ENCODE peak calls at places on chromosome 1, in ten cellular contexts. One of them, this sample, is unnamed.

GRCh38 chr1:47751188-47751587 is 246.0 kb downstream of the TRABD2B start:
- DNase-seq in brain microvascular endothelial cell: no peak
- DNase-seq in sigmoid colon: no peak
- DNase-seq in heart left ventricle: no peak
- DNase-seq in HCT116: peak; percentile 21
- DNase-seq in WTC11: no peak
- DNase-seq in psoas muscle: no peak
- DNase-seq in activated CD8-positive, alpha-beta T cell treated with anti-CD3 and anti-CD28 coated beads for 36 hours: no peak
- DNase-seq in endodermal cell: peak; percentile 20
- DNase-seq in glutamatergic neuron: no peak
- DNase-seq in this sample: no peak

GRCh38 chr1:156754219-156754618 is 2.7 kb upstream of the HDGF start:
- DNase-seq in brain microvascular endothelial cell: no peak
- DNase-seq in sigmoid colon: no peak
- DNase-seq in heart left ventricle: no peak
- DNase-seq in HCT116: no peak
- DNase-seq in WTC11: no peak
- DNase-seq in psoas muscle: no peak
- DNase-seq in activated CD8-positive, alpha-beta T cell treated with anti-CD3 and anti-CD28 coated beads for 36 hours: no peak
- DNase-seq in endodermal cell: no peak
- DNase-seq in glutamatergic neuron: no peak
- DNase-seq in this sample: no peak

GRCh38 chr1:181080543-181080942 is 8.0 kb upstream of the IER5 start:
- DNase-seq in brain microvascular endothelial cell: no peak
- DNase-seq in sigmoid colon: no peak
- DNase-seq in heart left ventricle: no peak
- DNase-seq in HCT116: no peak
- DNase-seq in WTC11: no peak
- DNase-seq in psoas muscle: no peak
- DNase-seq in activated CD8-positive, alpha-beta T cell treated with anti-CD3 and anti-CD28 coated beads for 36 hours: no peak
- DNase-seq in endodermal cell: no peak
- DNase-seq in glutamatergic neuron: no peak
- DNase-seq in this sample: no peak

GRCh38 chr1:93620841-93621210 is 60.8 kb downstream of the BCAR3 start:
- DNase-seq in brain microvascular endothelial cell: no peak
- DNase-seq in sigmoid colon: no peak
- DNase-seq in heart left ventricle: no peak
- DNase-seq in HCT116: no peak
- DNase-seq in WTC11: peak; percentile 56
- DNase-seq in psoas muscle: no peak
- DNase-seq in activated CD8-positive, alpha-beta T cell treated with anti-CD3 and anti-CD28 coated beads for 36 hours: no peak
- DNase-seq in endodermal cell: peak; percentile 91
- DNase-seq in glutamatergic neuron: no peak
- DNase-seq in this sample: no peak

GRCh38 chr1:154483941-154484803 is 17.8 kb upstream of the TDRD10 start:
- DNase-seq in brain microvascular endothelial cell: peak; percentile 77
- DNase-seq in sigmoid colon: no peak
- DNase-seq in heart left ventricle: no peak
- DNase-seq in HCT116: no peak
- DNase-seq in WTC11: no peak
- DNase-seq in psoas muscle: no peak
- DNase-seq in activated CD8-positive, alpha-beta T cell treated with anti-CD3 and anti-CD28 coated beads for 36 hours: no peak
- DNase-seq in endodermal cell: no peak
- DNase-seq in glutamatergic neuron: no peak
- DNase-seq in this sample: no peak

GRCh38 chr1:85577421-85578320 is 2.9 kb upstream of the CCN1 start:
- DNase-seq in brain microvascular endothelial cell: peak; percentile 83
- DNase-seq in sigmoid colon: peak; percentile 77
- DNase-seq in heart left ventricle: peak; percentile 52
- DNase-seq in HCT116: no peak
- DNase-seq in WTC11: no peak
- DNase-seq in psoas muscle: peak; percentile 66
- DNase-seq in activated CD8-positive, alpha-beta T cell treated with anti-CD3 and anti-CD28 coated beads for 36 hours: peak; percentile 26
- DNase-seq in endodermal cell: peak; percentile 80
- DNase-seq in glutamatergic neuron: peak; percentile 36
- DNase-seq in this sample: no peak

GRCh38 chr1:205535096-205535495 is 30.6 kb downstream of the CDK18 start:
- DNase-seq in brain microvascular endothelial cell: no peak
- DNase-seq in sigmoid colon: no peak
- DNase-seq in heart left ventricle: peak; percentile 7
- DNase-seq in HCT116: no peak
- DNase-seq in WTC11: peak; percentile 2
- DNase-seq in psoas muscle: peak; percentile 26
- DNase-seq in activated CD8-positive, alpha-beta T cell treated with anti-CD3 and anti-CD28 coated beads for 36 hours: no peak
- DNase-seq in endodermal cell: peak; percentile 33
- DNase-seq in glutamatergic neuron: no peak
- DNase-seq in this sample: no peak

GRCh38 chr1:183027031-183027430 is 3.8 kb downstream of the LAMC1 start:
- DNase-seq in brain microvascular endothelial cell: no peak
- DNase-seq in sigmoid colon: no peak
- DNase-seq in heart left ventricle: no peak
- DNase-seq in HCT116: no peak
- DNase-seq in WTC11: no peak
- DNase-seq in psoas muscle: no peak
- DNase-seq in activated CD8-positive, alpha-beta T cell treated with anti-CD3 and anti-CD28 coated beads for 36 hours: no peak
- DNase-seq in endodermal cell: no peak
- DNase-seq in glutamatergic neuron: no peak
- DNase-seq in this sample: no peak

GRCh38 chr1:115280073-115280472 is 58.0 kb downstream of the NGF start:
- DNase-seq in brain microvascular endothelial cell: no peak
- DNase-seq in sigmoid colon: no peak
- DNase-seq in heart left ventricle: no peak
- DNase-seq in HCT116: no peak
- DNase-seq in WTC11: no peak
- DNase-seq in psoas muscle: no peak
- DNase-seq in activated CD8-positive, alpha-beta T cell treated with anti-CD3 and anti-CD28 coated beads for 36 hours: peak; percentile 6
- DNase-seq in endodermal cell: no peak
- DNase-seq in glutamatergic neuron: no peak
- DNase-seq in this sample: no peak

GRCh38 chr1:115277276-115277675 is 60.8 kb downstream of the NGF start:
- DNase-seq in brain microvascular endothelial cell: no peak
- DNase-seq in sigmoid colon: no peak
- DNase-seq in heart left ventricle: no peak
- DNase-seq in HCT116: peak; percentile 3
- DNase-seq in WTC11: no peak
- DNase-seq in psoas muscle: no peak
- DNase-seq in activated CD8-positive, alpha-beta T cell treated with anti-CD3 and anti-CD28 coated beads for 36 hours: no peak
- DNase-seq in endodermal cell: no peak
- DNase-seq in glutamatergic neuron: no peak
- DNase-seq in this sample: no peak

GRCh38 chr1:115274467-115274866 is 63.6 kb downstream of the NGF start:
- DNase-seq in brain microvascular endothelial cell: no peak
- DNase-seq in sigmoid colon: no peak
- DNase-seq in heart left ventricle: no peak
- DNase-seq in HCT116: no peak
- DNase-seq in WTC11: no peak
- DNase-seq in psoas muscle: no peak
- DNase-seq in activated CD8-positive, alpha-beta T cell treated with anti-CD3 and anti-CD28 coated beads for 36 hours: no peak
- DNase-seq in endodermal cell: no peak
- DNase-seq in glutamatergic neuron: no peak
- DNase-seq in this sample: no peak

GRCh38 chr1:115278241-115278640 is 59.8 kb downstream of the NGF start:
- DNase-seq in brain microvascular endothelial cell: no peak
- DNase-seq in sigmoid colon: no peak
- DNase-seq in heart left ventricle: no peak
- DNase-seq in HCT116: no peak
- DNase-seq in WTC11: no peak
- DNase-seq in psoas muscle: no peak
- DNase-seq in activated CD8-positive, alpha-beta T cell treated with anti-CD3 and anti-CD28 coated beads for 36 hours: no peak
- DNase-seq in endodermal cell: no peak
- DNase-seq in glutamatergic neuron: no peak
- DNase-seq in this sample: no peak

DNA sequence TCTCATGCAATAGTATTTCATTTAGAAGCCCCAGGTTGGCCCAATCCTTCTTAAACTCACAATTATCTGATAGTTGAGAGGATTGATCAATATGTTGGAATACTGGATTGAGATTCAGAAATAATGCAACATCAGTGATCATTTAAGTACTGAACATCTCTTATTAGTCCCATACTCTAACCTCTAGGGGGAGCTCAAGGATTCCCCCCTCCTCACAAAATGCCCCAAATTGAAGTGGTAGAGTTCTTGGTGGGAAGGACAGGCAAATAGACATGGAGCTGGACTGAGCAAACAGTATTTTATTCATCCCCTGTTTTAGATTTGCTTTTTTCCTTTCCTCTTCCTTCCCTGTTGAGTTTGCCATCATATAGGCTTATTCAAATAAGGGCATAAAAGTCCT is 62.8 kb downstream of the NGF start:
- DNase-seq in brain microvascular endothelial cell: no peak
- DNase-seq in sigmoid colon: no peak
- DNase-seq in heart left ventricle: no peak
- DNase-seq in HCT116: peak; percentile 7
- DNase-seq in WTC11: no peak
- DNase-seq in psoas muscle: no peak
- DNase-seq in activated CD8-positive, alpha-beta T cell treated with anti-CD3 and anti-CD28 coated beads for 36 hours: no peak
- DNase-seq in endodermal cell: no peak
- DNase-seq in glutamatergic neuron: no peak
- DNase-seq in this sample: no peak
- TF ChIP-seq CTCF in brain microvascular endothelial cell: peak; percentile 72
- TF ChIP-seq CTCF in sigmoid colon: no peak
- TF ChIP-seq CTCF in heart left ventricle: peak; percentile 44
- TF ChIP-seq CTCF in HCT116: peak; percentile 64
- TF ChIP-seq CTCF in WTC11: peak; percentile 52
- TF ChIP-seq CTCF in psoas muscle: no peak
- TF ChIP-seq CTCF in activated CD8-positive, alpha-beta T cell treated with anti-CD3 and anti-CD28 coated beads for 36 hours: peak; percentile 41
- TF ChIP-seq CTCF in endodermal cell: peak; percentile 84
- TF ChIP-seq CTCF in glutamatergic neuron: peak; percentile 57
- TF ChIP-seq CTCF in this sample: peak; percentile 59

GRCh38 chr1:101976161-101976560 is 20.6 kb downstream of the OLFM3 start:
- DNase-seq in brain microvascular endothelial cell: no peak
- DNase-seq in sigmoid colon: no peak
- DNase-seq in heart left ventricle: no peak
- DNase-seq in HCT116: no peak
- DNase-seq in WTC11: no peak
- DNase-seq in psoas muscle: no peak
- DNase-seq in activated CD8-positive, alpha-beta T cell treated with anti-CD3 and anti-CD28 coated beads for 36 hours: no peak
- DNase-seq in endodermal cell: no peak
- DNase-seq in glutamatergic neuron: no peak
- DNase-seq in this sample: no peak

GRCh38 chr1:101967871-101968270 is 28.9 kb downstream of the OLFM3 start:
- DNase-seq in brain microvascular endothelial cell: no peak
- DNase-seq in sigmoid colon: no peak
- DNase-seq in heart left ventricle: no peak
- DNase-seq in HCT116: no peak
- DNase-seq in WTC11: no peak
- DNase-seq in psoas muscle: no peak
- DNase-seq in activated CD8-positive, alpha-beta T cell treated with anti-CD3 and anti-CD28 coated beads for 36 hours: no peak
- DNase-seq in endodermal cell: no peak
- DNase-seq in glutamatergic neuron: no peak
- DNase-seq in this sample: no peak

GRCh38 chr1:101975371-101975770 is 21.4 kb downstream of the OLFM3 start:
- DNase-seq in brain microvascular endothelial cell: no peak
- DNase-seq in sigmoid colon: no peak
- DNase-seq in heart left ventricle: no peak
- DNase-seq in HCT116: no peak
- DNase-seq in WTC11: no peak
- DNase-seq in psoas muscle: no peak
- DNase-seq in activated CD8-positive, alpha-beta T cell treated with anti-CD3 and anti-CD28 coated beads for 36 hours: no peak
- DNase-seq in endodermal cell: no peak
- DNase-seq in glutamatergic neuron: no peak
- DNase-seq in this sample: no peak

GRCh38 chr1:101974599-101975225 is 22.0 kb downstream of the OLFM3 start:
- DNase-seq in brain microvascular endothelial cell: no peak
- DNase-seq in sigmoid colon: no peak
- DNase-seq in heart left ventricle: no peak
- DNase-seq in HCT116: no peak
- DNase-seq in WTC11: no peak
- DNase-seq in psoas muscle: no peak
- DNase-seq in activated CD8-positive, alpha-beta T cell treated with anti-CD3 and anti-CD28 coated beads for 36 hours: no peak
- DNase-seq in endodermal cell: no peak
- DNase-seq in glutamatergic neuron: no peak
- DNase-seq in this sample: no peak

DNA sequence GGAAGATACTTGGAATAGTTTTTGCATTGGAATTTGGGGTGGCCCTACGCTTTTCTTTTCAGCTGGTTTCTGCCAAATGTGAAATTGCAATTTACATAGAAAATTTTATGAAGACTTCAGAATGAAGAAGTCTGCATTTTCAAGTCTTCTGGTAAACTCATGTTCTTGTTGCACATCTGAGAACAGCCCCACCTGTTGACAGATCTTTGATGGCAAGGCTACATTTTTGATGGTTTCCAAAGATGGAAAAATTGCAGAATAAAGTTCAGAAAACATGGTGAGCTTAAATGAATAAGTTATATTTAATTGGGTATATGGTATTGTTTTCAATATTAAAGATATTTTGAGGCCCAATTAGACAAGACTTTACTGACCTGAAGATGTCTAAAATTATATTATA is 25.4 kb downstream of the OLFM3 start:
- DNase-seq in brain microvascular endothelial cell: no peak
- DNase-seq in sigmoid colon: no peak
- DNase-seq in heart left ventricle: no peak
- DNase-seq in HCT116: no peak
- DNase-seq in WTC11: no peak
- DNase-seq in psoas muscle: no peak
- DNase-seq in activated CD8-positive, alpha-beta T cell treated with anti-CD3 and anti-CD28 coated beads for 36 hours: no peak
- DNase-seq in endodermal cell: no peak
- DNase-seq in glutamatergic neuron: no peak
- DNase-seq in this sample: no peak
- TF ChIP-seq CTCF in brain microvascular endothelial cell: no peak
- TF ChIP-seq CTCF in sigmoid colon: no peak
- TF ChIP-seq CTCF in heart left ventricle: peak; percentile 14
- TF ChIP-seq CTCF in HCT116: no peak
- TF ChIP-seq CTCF in WTC11: no peak
- TF ChIP-seq CTCF in psoas muscle: no peak
- TF ChIP-seq CTCF in activated CD8-positive, alpha-beta T cell treated with anti-CD3 and anti-CD28 coated beads for 36 hours: no peak
- TF ChIP-seq CTCF in endodermal cell: peak; percentile 71
- TF ChIP-seq CTCF in glutamatergic neuron: no peak
- TF ChIP-seq CTCF in this sample: no peak

DNA sequence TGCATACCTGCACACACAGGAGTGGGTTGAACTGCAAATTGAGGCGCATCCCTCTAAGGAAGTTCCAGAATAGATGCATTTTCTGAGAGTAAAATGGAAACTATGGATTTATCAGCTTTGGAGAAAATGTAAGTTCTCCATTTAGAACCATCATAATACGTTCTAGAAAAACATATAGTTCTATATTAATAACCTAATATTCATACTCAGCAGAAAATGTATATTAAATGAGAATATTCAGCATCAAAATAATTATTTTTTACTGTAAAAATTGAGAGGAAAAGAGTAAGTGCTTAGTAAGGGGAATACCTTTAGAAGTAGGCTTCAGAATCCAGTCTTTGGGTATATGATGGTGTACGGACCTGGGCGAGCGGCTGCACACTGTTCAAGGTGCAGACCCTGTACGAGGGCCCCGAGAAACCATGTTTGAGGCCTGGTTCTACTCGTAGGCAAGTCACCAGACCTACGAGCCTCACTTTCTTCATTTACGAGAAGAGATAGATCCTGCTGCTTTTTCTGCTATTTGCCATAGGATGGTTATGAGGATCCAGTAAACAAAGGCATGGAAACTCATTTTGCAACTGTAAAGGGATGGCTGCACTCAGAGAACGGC is 6.8 kb downstream of the CD247 start:
- DNase-seq in brain microvascular endothelial cell: no peak
- DNase-seq in sigmoid colon: no peak
- DNase-seq in heart left ventricle: no peak
- DNase-seq in HCT116: no peak
- DNase-seq in WTC11: no peak
- DNase-seq in psoas muscle: no peak
- DNase-seq in activated CD8-positive, alpha-beta T cell treated with anti-CD3 and anti-CD28 coated beads for 36 hours: no peak
- DNase-seq in endodermal cell: peak; percentile 15
- DNase-seq in glutamatergic neuron: no peak
- DNase-seq in this sample: no peak
- TF ChIP-seq CTCF in brain microvascular endothelial cell: no peak
- TF ChIP-seq CTCF in sigmoid colon: no peak
- TF ChIP-seq CTCF in heart left ventricle: no peak
- TF ChIP-seq CTCF in HCT116: no peak
- TF ChIP-seq CTCF in WTC11: no peak
- TF ChIP-seq CTCF in psoas muscle: no peak
- TF ChIP-seq CTCF in activated CD8-positive, alpha-beta T cell treated with anti-CD3 and anti-CD28 coated beads for 36 hours: no peak
- TF ChIP-seq CTCF in endodermal cell: no peak
- TF ChIP-seq CTCF in glutamatergic neuron: no peak
- TF ChIP-seq CTCF in this sample: no peak

GRCh38 chr1:178619104-178619503 is 105.9 kb upstream of the RALGPS2 start:
- DNase-seq in brain microvascular endothelial cell: no peak
- DNase-seq in sigmoid colon: no peak
- DNase-seq in heart left ventricle: no peak
- DNase-seq in HCT116: no peak
- DNase-seq in WTC11: no peak
- DNase-seq in psoas muscle: no peak
- DNase-seq in activated CD8-positive, alpha-beta T cell treated with anti-CD3 and anti-CD28 coated beads for 36 hours: no peak
- DNase-seq in endodermal cell: no peak
- DNase-seq in glutamatergic neuron: no peak
- DNase-seq in this sample: no peak
- TF ChIP-seq CTCF in brain microvascular endothelial cell: no peak
- TF ChIP-seq CTCF in sigmoid colon: no peak
- TF ChIP-seq CTCF in heart left ventricle: no peak
- TF ChIP-seq CTCF in HCT116: no peak
- TF ChIP-seq CTCF in WTC11: no peak
- TF ChIP-seq CTCF in psoas muscle: no peak
- TF ChIP-seq CTCF in activated CD8-positive, alpha-beta T cell treated with anti-CD3 and anti-CD28 coated beads for 36 hours: no peak
- TF ChIP-seq CTCF in endodermal cell: no peak
- TF ChIP-seq CTCF in glutamatergic neuron: no peak
- TF ChIP-seq CTCF in this sample: no peak

This sample was measured in CD14-positive monocyte.